ENCODE peak calls at places on chromosome 11, in four cellular contexts. C is kidney tubule cell, D is neural progenitor cell, Z is HEK293T. P is an unnamed sample.
A peak's percentile ranks its signal among the peaks of the same experiment; 100 is the strongest.

GRCh38 chr11:93849751-93850584 is 450 bp downstream of the VSTM5 start:
- DNase-seq in C (peak; percentile 54), D (peak; percentile 38), Z (no peak), P (peak; percentile 56)

GRCh38 chr11:86068138-86068861 is 584 bp downstream of the PICALM start:
- DNase-seq in C (peak; percentile 53), D (peak; percentile 65), Z (peak; percentile 21), P (peak; percentile 36)

GRCh38 chr11:95088946-95089619 is 563 bp upstream of the ENDOD1 start:
- DNase-seq in C (peak; percentile 26), D (no peak), Z (no peak), P (no peak)

GRCh38 chr11:26510201-26510600 is 61.9 kb downstream of the MUC15 start:
- DNase-seq in C (no peak), D (no peak), Z (no peak), P (no peak)

GRCh38 chr11:113387605-113388211 is at the start of gene ANKK1:
- DNase-seq in C (peak; percentile 43), D (peak; percentile 74), Z (no peak), P (peak; percentile 61)

GRCh38 chr11:125373426-125374391 is 122.4 kb downstream of the FEZ1 start:
- DNase-seq in C (no peak), D (no peak), Z (no peak), P (no peak)

GRCh38 chr11:79018371-79018849 is 422.4 kb downstream of the TENM4 start:
- DNase-seq in C (no peak), D (no peak), Z (no peak), P (peak; percentile 85)

GRCh38 chr11:118581057-118581456 is 8.8 kb downstream of the ARCN1 start:
- DNase-seq in C (no peak), D (no peak), Z (no peak), P (no peak)

GRCh38 chr11:116294630-116295029 is 478.2 kb downstream of the BUD13 start:
- DNase-seq in C (peak; percentile 74), D (no peak), Z (no peak), P (no peak)

GRCh38 chr11:78688460-78688859 is 113.8 kb upstream of the NARS2 start:
- DNase-seq in C (peak; percentile 20), D (no peak), Z (no peak), P (no peak)

GRCh38 chr11:64677441-64678023 is 45.5 kb downstream of the NRXN2 start:
- DNase-seq in C (no peak), D (no peak), Z (no peak), P (peak; percentile 63)

GRCh38 chr11:1506981-1507380 is 20.4 kb upstream of the MOB2 start:
- DNase-seq in C (no peak), D (no peak), Z (no peak), P (no peak)

GRCh38 chr11:122655527-122656072 is at the start of gene UBASH3B:
- DNase-seq in C (peak; percentile 95), D (peak; percentile 89), Z (peak; percentile 80), P (peak; percentile 59)

GRCh38 chr11:97814325-97814959 is 1206.3 kb upstream of the CNTN5 start:
- DNase-seq in C (no peak), D (no peak), Z (no peak), P (no peak)

GRCh38 chr11:3738241-3738640 is 59.1 kb downstream of the NUP98 start:
- DNase-seq in C (no peak), D (no peak), Z (no peak), P (no peak)

GRCh38 chr11:120972621-120973020 is 51.3 kb upstream of the TBCEL start:
- DNase-seq in C (no peak), D (no peak), Z (no peak), P (no peak)

GRCh38 chr11:26045082-26045481 is 286.8 kb upstream of the ANO3 start:
- DNase-seq in C (peak; percentile 52), D (no peak), Z (no peak), P (no peak)

GRCh38 chr11:90512846-90513245 is 290.0 kb upstream of the CHORDC1 start:
- DNase-seq in C (no peak), D (no peak), Z (no peak), P (no peak)

GRCh38 chr11:35623708-35624168 is 5.5 kb downstream of the FJX1 start:
- DNase-seq in C (peak; percentile 87), D (no peak), Z (no peak), P (no peak)

GRCh38 chr11:28860898-28861297 is 752.7 kb downstream of the METTL15 start:
- DNase-seq in C (peak; percentile 61), D (no peak), Z (no peak), P (no peak)

GRCh38 chr11:119369035-119369925 is 12.2 kb downstream of the USP2 start:
- DNase-seq in C (no peak), D (no peak), Z (no peak), P (no peak)

GRCh38 chr11:78957481-78958245 is 383.0 kb upstream of the NARS2 start:
- DNase-seq in C (peak; percentile 33), D (no peak), Z (no peak), P (no peak)

GRCh38 chr11:34644669-34645406 is 23.9 kb downstream of the EHF start:
- DNase-seq in C (peak; percentile 83), D (no peak), Z (no peak), P (no peak)

GRCh38 chr11:99316761-99317475 is 296.2 kb downstream of the CNTN5 start:
- DNase-seq in C (no peak), D (no peak), Z (no peak), P (no peak)

GRCh38 chr11:6647282-6647679 is 8.3 kb downstream of the DCHS1 start:
- DNase-seq in C (no peak), D (no peak), Z (no peak), P (no peak)

GRCh38 chr11:3642071-3642951 is 519 bp upstream of the ART5 start:
- DNase-seq in C (peak; percentile 75), D (peak; percentile 97), Z (peak; percentile 93), P (peak; percentile 59)

P was measured in WERI-Rb-1.